ENCODE peak calls at places on chromosomes 2 and 18, in eight cellular contexts. One of them, this sample, is unnamed.
A peak's percentile ranks its signal among the peaks of the same experiment; 100 is the strongest.

GRCh38 chr2:159683804-159684203 is 28.5 kb upstream of the MARCHF7 start:
- DNase-seq in IMR-90: no peak
- DNase-seq in A673: no peak
- DNase-seq in foreskin keratinocyte: no peak
- DNase-seq in neural crest cell: no peak
- DNase-seq in type B pancreatic cell: no peak
- DNase-seq in D721Med: no peak
- DNase-seq in ascending aorta: no peak
- DNase-seq in this sample: no peak

GRCh38 chr2:172106128-172106961 is 3.6 kb upstream of the DLX2 start:
- DNase-seq in IMR-90: peak; percentile 43
- DNase-seq in A673: peak; percentile 87
- DNase-seq in foreskin keratinocyte: peak; percentile 48
- DNase-seq in neural crest cell: peak; percentile 62
- DNase-seq in type B pancreatic cell: no peak
- DNase-seq in D721Med: no peak
- DNase-seq in ascending aorta: no peak
- DNase-seq in this sample: peak; percentile 86

GRCh38 chr18:6666286-6666685 is 63.2 kb upstream of the ARHGAP28 start:
- DNase-seq in IMR-90: no peak
- DNase-seq in A673: no peak
- DNase-seq in foreskin keratinocyte: no peak
- DNase-seq in neural crest cell: no peak
- DNase-seq in type B pancreatic cell: no peak
- DNase-seq in D721Med: no peak
- DNase-seq in ascending aorta: no peak
- DNase-seq in this sample: no peak

GRCh38 chr2:241339839-241340471 is 16.1 kb upstream of the FARP2 start:
- DNase-seq in IMR-90: peak; percentile 59
- DNase-seq in A673: no peak
- DNase-seq in foreskin keratinocyte: no peak
- DNase-seq in neural crest cell: no peak
- DNase-seq in type B pancreatic cell: no peak
- DNase-seq in D721Med: no peak
- DNase-seq in ascending aorta: no peak
- DNase-seq in this sample: no peak

GRCh38 chr2:53234548-53234903 is 533.1 kb upstream of the CHAC2 start:
- DNase-seq in IMR-90: peak; percentile 52
- DNase-seq in A673: no peak
- DNase-seq in foreskin keratinocyte: no peak
- DNase-seq in neural crest cell: no peak
- DNase-seq in type B pancreatic cell: no peak
- DNase-seq in D721Med: no peak
- DNase-seq in ascending aorta: no peak
- DNase-seq in this sample: no peak

GRCh38 chr2:48081317-48081628 is 175.0 kb upstream of the FBXO11 start:
- DNase-seq in IMR-90: no peak
- DNase-seq in A673: no peak
- DNase-seq in foreskin keratinocyte: no peak
- DNase-seq in neural crest cell: no peak
- DNase-seq in type B pancreatic cell: no peak
- DNase-seq in D721Med: no peak
- DNase-seq in ascending aorta: no peak
- DNase-seq in this sample: no peak

GRCh38 chr2:98295275-98295674 is 51.0 kb upstream of the CNGA3 start:
- DNase-seq in IMR-90: no peak
- DNase-seq in A673: no peak
- DNase-seq in foreskin keratinocyte: no peak
- DNase-seq in neural crest cell: no peak
- DNase-seq in type B pancreatic cell: no peak
- DNase-seq in D721Med: no peak
- DNase-seq in ascending aorta: peak; percentile 45
- DNase-seq in this sample: no peak

GRCh38 chr2:167729911-167730310 is 517.5 kb downstream of the STK39 start:
- DNase-seq in IMR-90: no peak
- DNase-seq in A673: no peak
- DNase-seq in foreskin keratinocyte: no peak
- DNase-seq in neural crest cell: no peak
- DNase-seq in type B pancreatic cell: no peak
- DNase-seq in D721Med: no peak
- DNase-seq in ascending aorta: no peak
- DNase-seq in this sample: no peak

GRCh38 chr2:99737526-99737925 is 247.7 kb upstream of the REV1 start:
- DNase-seq in IMR-90: no peak
- DNase-seq in A673: no peak
- DNase-seq in foreskin keratinocyte: no peak
- DNase-seq in neural crest cell: no peak
- DNase-seq in type B pancreatic cell: no peak
- DNase-seq in D721Med: no peak
- DNase-seq in ascending aorta: no peak
- DNase-seq in this sample: no peak

GRCh38 chr18:49778826-49779465 is 34.4 kb downstream of the ACAA2 start:
- DNase-seq in IMR-90: no peak
- DNase-seq in A673: peak; percentile 27
- DNase-seq in foreskin keratinocyte: peak; percentile 87
- DNase-seq in neural crest cell: no peak
- DNase-seq in type B pancreatic cell: no peak
- DNase-seq in D721Med: no peak
- DNase-seq in ascending aorta: peak; percentile 27
- DNase-seq in this sample: no peak

GRCh38 chr2:9703085-9703641 is 72.4 kb upstream of the YWHAQ start:
- DNase-seq in IMR-90: peak; percentile 71
- DNase-seq in A673: peak; percentile 12
- DNase-seq in foreskin keratinocyte: peak; percentile 51
- DNase-seq in neural crest cell: no peak
- DNase-seq in type B pancreatic cell: no peak
- DNase-seq in D721Med: no peak
- DNase-seq in ascending aorta: peak; percentile 74
- DNase-seq in this sample: peak; percentile 88

GRCh38 chr2:174235680-174236079 is 12.7 kb downstream of the OLA1 start:
- DNase-seq in IMR-90: peak; percentile 31
- DNase-seq in A673: no peak
- DNase-seq in foreskin keratinocyte: no peak
- DNase-seq in neural crest cell: no peak
- DNase-seq in type B pancreatic cell: no peak
- DNase-seq in D721Med: no peak
- DNase-seq in ascending aorta: no peak
- DNase-seq in this sample: no peak

GRCh38 chr18:69002233-69002632 is 204.4 kb downstream of the CCDC102B start:
- DNase-seq in IMR-90: no peak
- DNase-seq in A673: peak; percentile 21
- DNase-seq in foreskin keratinocyte: no peak
- DNase-seq in neural crest cell: no peak
- DNase-seq in type B pancreatic cell: no peak
- DNase-seq in D721Med: no peak
- DNase-seq in ascending aorta: no peak
- DNase-seq in this sample: no peak

GRCh38 chr2:170155022-170155722 is 22.8 kb upstream of the MYO3B start:
- DNase-seq in IMR-90: peak; percentile 60
- DNase-seq in A673: peak; percentile 98
- DNase-seq in foreskin keratinocyte: no peak
- DNase-seq in neural crest cell: no peak
- DNase-seq in type B pancreatic cell: no peak
- DNase-seq in D721Med: no peak
- DNase-seq in ascending aorta: no peak
- DNase-seq in this sample: no peak

GRCh38 chr18:1495387-1495786 is 590.7 kb downstream of the ADCYAP1 start:
- DNase-seq in IMR-90: no peak
- DNase-seq in A673: no peak
- DNase-seq in foreskin keratinocyte: no peak
- DNase-seq in neural crest cell: no peak
- DNase-seq in type B pancreatic cell: no peak
- DNase-seq in D721Med: no peak
- DNase-seq in ascending aorta: no peak
- DNase-seq in this sample: no peak

GRCh38 chr2:215870986-215871385 is 142.4 kb downstream of the MREG start:
- DNase-seq in IMR-90: no peak
- DNase-seq in A673: peak; percentile 54
- DNase-seq in foreskin keratinocyte: no peak
- DNase-seq in neural crest cell: peak; percentile 6
- DNase-seq in type B pancreatic cell: no peak
- DNase-seq in D721Med: no peak
- DNase-seq in ascending aorta: no peak
- DNase-seq in this sample: no peak

GRCh38 chr2:240387669-240388358 is 47.6 kb upstream of the GPC1 start:
- DNase-seq in IMR-90: peak; percentile 98
- DNase-seq in A673: peak; percentile 53
- DNase-seq in foreskin keratinocyte: peak; percentile 75
- DNase-seq in neural crest cell: no peak
- DNase-seq in type B pancreatic cell: no peak
- DNase-seq in D721Med: no peak
- DNase-seq in ascending aorta: peak; percentile 77
- DNase-seq in this sample: peak; percentile 93

GRCh38 chr2:41967426-41968181 is 80.2 kb upstream of the PKDCC start:
- DNase-seq in IMR-90: no peak
- DNase-seq in A673: no peak
- DNase-seq in foreskin keratinocyte: no peak
- DNase-seq in neural crest cell: no peak
- DNase-seq in type B pancreatic cell: no peak
- DNase-seq in D721Med: no peak
- DNase-seq in ascending aorta: peak; percentile 73
- DNase-seq in this sample: no peak

GRCh38 chr2:36318547-36318946 is 37.0 kb upstream of the CRIM1 start:
- DNase-seq in IMR-90: no peak
- DNase-seq in A673: no peak
- DNase-seq in foreskin keratinocyte: no peak
- DNase-seq in neural crest cell: no peak
- DNase-seq in type B pancreatic cell: no peak
- DNase-seq in D721Med: no peak
- DNase-seq in ascending aorta: no peak
- DNase-seq in this sample: no peak
- TF ChIP-seq CTCF in IMR-90: peak; percentile 18
- TF ChIP-seq CTCF in A673: no peak
- TF ChIP-seq CTCF in foreskin keratinocyte: peak; percentile 40
- TF ChIP-seq CTCF in neural crest cell: no peak
- TF ChIP-seq CTCF in type B pancreatic cell: no peak
- TF ChIP-seq CTCF in D721Med: no peak
- TF ChIP-seq CTCF in ascending aorta: no peak
- TF ChIP-seq CTCF in this sample: peak; percentile 21

GRCh38 chr2:73780242-73780582 is 309 bp upstream of the DUSP11 start:
- DNase-seq in IMR-90: no peak
- DNase-seq in A673: no peak
- DNase-seq in foreskin keratinocyte: no peak
- DNase-seq in neural crest cell: no peak
- DNase-seq in type B pancreatic cell: no peak
- DNase-seq in D721Med: no peak
- DNase-seq in ascending aorta: no peak
- DNase-seq in this sample: no peak
- TF ChIP-seq CTCF in IMR-90: no peak
- TF ChIP-seq CTCF in A673: no peak
- TF ChIP-seq CTCF in foreskin keratinocyte: no peak
- TF ChIP-seq CTCF in neural crest cell: no peak
- TF ChIP-seq CTCF in type B pancreatic cell: peak; percentile 13
- TF ChIP-seq CTCF in D721Med: no peak
- TF ChIP-seq CTCF in ascending aorta: no peak
- TF ChIP-seq CTCF in this sample: no peak

DNA sequence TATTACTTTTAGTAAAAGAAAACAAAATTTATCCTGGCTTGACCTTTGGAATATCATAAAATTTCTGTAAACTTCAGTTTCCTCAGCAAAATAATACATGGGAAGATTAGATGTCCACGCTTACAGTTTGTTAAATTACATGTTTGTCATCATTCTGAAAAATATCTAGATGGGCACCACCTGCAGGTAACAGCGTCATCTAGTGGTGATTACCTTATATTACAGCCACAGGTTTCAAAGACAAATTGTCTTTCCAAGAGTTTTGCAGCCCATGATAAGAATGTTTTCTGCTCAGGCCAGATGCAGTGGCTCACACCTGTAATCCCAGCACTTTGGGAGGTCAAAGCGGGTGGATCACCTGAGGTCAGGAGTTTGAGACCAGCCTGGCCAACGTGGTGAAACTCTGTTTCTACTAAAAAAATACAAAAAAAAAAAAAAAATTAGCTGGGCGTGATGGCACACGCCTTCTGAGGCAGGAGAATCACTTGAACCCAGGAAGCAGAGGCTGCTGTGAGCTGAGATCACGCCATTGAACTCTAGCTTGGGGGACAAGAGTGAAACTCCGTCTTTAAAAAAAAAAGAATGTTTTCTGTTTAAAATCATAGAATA is 96.3 kb upstream of the RASGRP3 start:
- DNase-seq in IMR-90: no peak
- DNase-seq in A673: no peak
- DNase-seq in foreskin keratinocyte: no peak
- DNase-seq in neural crest cell: no peak
- DNase-seq in type B pancreatic cell: no peak
- DNase-seq in D721Med: no peak
- DNase-seq in ascending aorta: no peak
- DNase-seq in this sample: no peak
- TF ChIP-seq CTCF in IMR-90: peak; percentile 50
- TF ChIP-seq CTCF in A673: peak; percentile 63
- TF ChIP-seq CTCF in foreskin keratinocyte: peak; percentile 83
- TF ChIP-seq CTCF in neural crest cell: peak; percentile 80
- TF ChIP-seq CTCF in type B pancreatic cell: peak; percentile 83
- TF ChIP-seq CTCF in D721Med: peak; percentile 2
- TF ChIP-seq CTCF in ascending aorta: peak; percentile 41
- TF ChIP-seq CTCF in this sample: peak; percentile 58

DNA sequence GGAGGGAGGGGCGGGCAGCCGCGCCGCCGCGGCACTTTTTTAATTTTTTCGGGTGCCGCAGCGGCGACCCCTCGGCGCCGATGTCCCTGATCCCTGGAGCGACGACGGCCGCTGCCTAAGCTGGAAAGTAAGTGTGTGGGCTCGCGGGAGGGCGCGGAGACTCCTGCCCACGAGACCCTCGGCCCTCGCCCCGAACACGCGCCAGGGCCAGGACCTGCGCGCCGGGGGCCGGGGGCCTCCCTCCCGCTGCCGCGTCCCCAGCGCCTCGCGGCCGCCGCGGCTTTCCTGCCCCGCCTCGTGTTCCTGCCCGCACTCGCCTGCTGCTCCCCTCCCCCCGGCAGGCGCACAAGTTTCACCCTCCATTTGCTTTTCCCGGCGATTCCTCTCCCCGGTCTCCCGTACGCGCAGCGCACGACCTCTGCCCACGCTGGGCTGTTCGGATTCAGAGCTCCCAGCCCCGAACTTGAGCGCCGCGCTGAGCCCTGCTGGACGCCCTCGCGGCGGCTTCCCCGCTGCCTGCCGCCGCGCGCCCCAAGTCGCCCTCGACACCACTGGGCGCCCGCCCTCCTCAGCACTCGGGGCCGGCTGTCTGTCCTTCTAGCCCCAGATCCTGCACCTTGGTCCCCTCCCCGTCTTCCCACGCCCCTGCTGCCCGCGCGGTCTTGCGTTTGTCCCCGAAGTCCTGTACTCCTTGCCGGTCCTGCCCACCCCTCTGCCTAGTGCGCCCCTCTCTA is 507 bp downstream of the PKP4 start:
- DNase-seq in IMR-90: peak; percentile 61
- DNase-seq in A673: peak; percentile 71
- DNase-seq in foreskin keratinocyte: peak; percentile 72
- DNase-seq in neural crest cell: peak; percentile 58
- DNase-seq in type B pancreatic cell: peak; percentile 77
- DNase-seq in D721Med: no peak
- DNase-seq in ascending aorta: peak; percentile 72
- DNase-seq in this sample: peak; percentile 87
- TF ChIP-seq CTCF in IMR-90: peak; percentile 16
- TF ChIP-seq CTCF in A673: no peak
- TF ChIP-seq CTCF in foreskin keratinocyte: no peak
- TF ChIP-seq CTCF in neural crest cell: no peak
- TF ChIP-seq CTCF in type B pancreatic cell: no peak
- TF ChIP-seq CTCF in D721Med: no peak
- TF ChIP-seq CTCF in ascending aorta: no peak
- TF ChIP-seq CTCF in this sample: no peak

This sample was measured in osteocyte.